ENCODE peak calls at places on chromosomes 11 and 22, in eight cellular contexts. B, U, F, T, L, V, O and Q are unnamed samples.

GRCh38 chr11:1456596-1457325 is 29.8 kb downstream of the MOB2 start:
- DNase-seq in T (no peak), U (no peak), F (no peak), V (no peak), L (no peak), O (no peak), B (no peak), Q (no peak)

GRCh38 chr22:43923631-43924548 is at the start of gene PNPLA3:
- DNase-seq in F (peak; percentile 75), U (no peak), V (peak; percentile 93), T (no peak), B (peak; percentile 86), O (peak; percentile 81), L (peak; percentile 88), Q (peak; percentile 80)

GRCh38 chr11:7571640-7572000 is 57.8 kb downstream of the PPFIBP2 start:
- DNase-seq in B (peak; percentile 63), U (no peak), V (peak; percentile 89), L (peak; percentile 61), O (peak; percentile 69), F (peak; percentile 82), T (no peak), Q (peak; percentile 66)

GRCh38 chr22:38230108-38230825 is 28.5 kb downstream of the MAFF start:
- DNase-seq in V (peak; percentile 78), F (no peak), B (no peak), U (no peak), T (no peak), O (no peak), L (no peak), Q (peak; percentile 68)

GRCh38 chr22:37499006-37499707 is 13.0 kb upstream of the MFNG start:
- DNase-seq in T (no peak), L (no peak), U (no peak), F (no peak), O (no peak), B (no peak), V (no peak), Q (no peak)

GRCh38 chr11:93700830-93701229 is 39.3 kb downstream of the CEP295 start:
- DNase-seq in T (no peak), F (peak; percentile 71), L (peak; percentile 40), V (no peak), B (no peak), U (no peak), O (peak; percentile 65), Q (no peak)

GRCh38 chr22:44181033-44181911 is 547 bp downstream of the PARVG start:
- DNase-seq in F (no peak), V (no peak), L (no peak), O (no peak), T (no peak), U (no peak), B (no peak), Q (no peak)

GRCh38 chr22:27880778-27881394 is 38.2 kb downstream of the PITPNB start:
- DNase-seq in V (peak; percentile 72), L (peak; percentile 78), B (no peak), T (peak; percentile 31), U (no peak), F (peak; percentile 89), O (peak; percentile 86), Q (peak; percentile 83)

GRCh38 chr11:19027829-19028595 is 32.5 kb downstream of the MRGPRX2 start:
- DNase-seq in F (peak; percentile 64), L (peak; percentile 31), T (peak; percentile 78), O (peak; percentile 55), U (no peak), B (no peak), V (peak; percentile 58), Q (peak; percentile 27)

GRCh38 chr11:83156150-83156995 is 558 bp upstream of the PCF11 start:
- DNase-seq in U (peak; percentile 100), V (peak; percentile 100), O (peak; percentile 100), L (no peak), T (peak; percentile 98), F (peak; percentile 100), B (peak; percentile 100), Q (peak; percentile 100)

GRCh38 chr11:86438685-86439084 is 64.0 kb downstream of the CCDC81 start:
- DNase-seq in B (no peak), T (no peak), L (no peak), U (no peak), O (peak; percentile 75), F (peak; percentile 68), V (no peak), Q (peak; percentile 5)

GRCh38 chr11:61102667-61103491 is 590 bp downstream of the CD5 start:
- DNase-seq in B (no peak), L (no peak), O (no peak), T (no peak), U (no peak), F (no peak), V (no peak), Q (no peak)

GRCh38 chr22:23113847-23114720 is 27.7 kb downstream of the RSPH14 start:
- DNase-seq in V (no peak), T (no peak), U (no peak), B (no peak), O (no peak), L (no peak), F (no peak), Q (no peak)

GRCh38 chr11:12859872-12860657 is 149.1 kb upstream of the RASSF10 start:
- DNase-seq in B (no peak), T (no peak), F (no peak), V (no peak), U (no peak), O (no peak), L (no peak), Q (no peak)

GRCh38 chr11:133787379-133788103 is 57.8 kb downstream of the SPATA19 start:
- DNase-seq in U (peak; percentile 89), B (peak; percentile 22), F (no peak), V (no peak), L (no peak), T (no peak), O (no peak), Q (no peak)

GRCh38 chr11:132114185-132114584 is 743.8 kb downstream of the NTM start:
- DNase-seq in B (peak; percentile 18), T (no peak), L (no peak), F (peak; percentile 29), O (peak; percentile 25), U (no peak), V (peak; percentile 69), Q (peak; percentile 44)

GRCh38 chr11:65780770-65781151 is at the start of gene AP5B1:
- DNase-seq in O (peak; percentile 41), L (no peak), B (peak; percentile 54), T (no peak), U (no peak), V (no peak), F (peak; percentile 26), Q (peak; percentile 49)

GRCh38 chr11:32341676-32342613 is 93.4 kb downstream of the WT1 start:
- DNase-seq in F (peak; percentile 80), O (no peak), V (no peak), L (no peak), T (no peak), U (no peak), B (no peak), Q (no peak)

DNA sequence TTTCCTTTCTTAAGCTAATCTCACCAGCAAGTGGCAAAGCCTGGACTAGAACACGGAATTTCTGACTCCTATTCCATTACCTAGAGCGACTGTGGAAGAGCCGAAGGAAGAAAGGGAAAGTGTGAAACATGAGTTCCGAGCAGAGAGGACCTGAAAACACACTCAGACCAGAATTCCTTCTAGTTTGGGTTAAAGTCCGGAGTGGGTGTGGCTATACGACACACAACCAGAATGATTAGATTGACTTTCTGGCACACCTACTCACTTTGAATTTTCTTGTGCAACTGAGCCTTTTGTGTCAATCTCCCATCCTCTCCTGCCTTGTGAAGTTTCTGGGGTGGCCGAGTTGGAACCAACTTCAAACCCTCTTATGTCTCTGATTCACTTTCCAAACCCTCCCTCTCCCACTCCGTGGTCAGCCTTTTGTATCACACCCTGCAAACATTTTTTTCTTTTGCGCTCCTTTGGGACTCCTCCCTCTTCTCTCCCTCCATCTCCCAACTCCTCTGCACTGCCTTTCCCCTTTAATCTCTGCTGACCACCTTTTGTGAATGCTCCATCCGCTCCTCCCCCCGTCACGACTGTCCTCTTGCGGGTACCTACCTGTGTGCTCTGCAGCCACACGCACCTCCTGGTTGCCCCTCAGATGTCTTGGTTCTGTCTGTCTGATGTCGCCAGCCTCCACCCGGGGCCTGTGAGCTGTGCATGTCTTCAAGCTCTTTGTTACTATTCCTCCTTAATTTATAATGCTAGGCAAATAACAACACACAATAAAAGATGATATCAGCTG is 86.3 kb upstream of the BLID start:
- DNase-seq in B (no peak), V (no peak), T (no peak), O (peak; percentile 83), U (peak; percentile 92), L (peak; percentile 76), F (peak; percentile 95), Q (peak; percentile 88)
- H3K4me3 ChIP-seq in B (peak overlapping the region; percentile 35), V (no peak overlapping the region), T (peak overlapping the region; percentile 48), O (peak overlapping the region; percentile 54), U (peak overlapping the region; percentile 60), L (peak overlapping the region; percentile 60), F (peak overlapping the region; percentile 70), Q (peak overlapping the region; percentile 67)

GRCh38 chr11:107608809-107609208 is 17.9 kb downstream of the ELMOD1 start:
- DNase-seq in F (no peak), T (no peak), O (no peak), U (no peak), B (no peak), L (no peak), V (no peak), Q (no peak)

GRCh38 chr11:107609384-107610218 is 18.7 kb downstream of the ELMOD1 start:
- DNase-seq in F (no peak), U (no peak), L (no peak), T (no peak), V (no peak), B (no peak), O (no peak), Q (no peak)

GRCh38 chr11:107606122-107606521 is 15.2 kb downstream of the ELMOD1 start:
- DNase-seq in L (no peak), F (no peak), U (no peak), B (no peak), T (no peak), V (no peak), O (no peak), Q (no peak)
- TF ChIP-seq CTCF in L (peak; percentile 30), F (no peak), U (no peak), B (no peak), T (peak; percentile 35), V (no peak), O (peak; percentile 8), Q (peak; percentile 13)

DNA sequence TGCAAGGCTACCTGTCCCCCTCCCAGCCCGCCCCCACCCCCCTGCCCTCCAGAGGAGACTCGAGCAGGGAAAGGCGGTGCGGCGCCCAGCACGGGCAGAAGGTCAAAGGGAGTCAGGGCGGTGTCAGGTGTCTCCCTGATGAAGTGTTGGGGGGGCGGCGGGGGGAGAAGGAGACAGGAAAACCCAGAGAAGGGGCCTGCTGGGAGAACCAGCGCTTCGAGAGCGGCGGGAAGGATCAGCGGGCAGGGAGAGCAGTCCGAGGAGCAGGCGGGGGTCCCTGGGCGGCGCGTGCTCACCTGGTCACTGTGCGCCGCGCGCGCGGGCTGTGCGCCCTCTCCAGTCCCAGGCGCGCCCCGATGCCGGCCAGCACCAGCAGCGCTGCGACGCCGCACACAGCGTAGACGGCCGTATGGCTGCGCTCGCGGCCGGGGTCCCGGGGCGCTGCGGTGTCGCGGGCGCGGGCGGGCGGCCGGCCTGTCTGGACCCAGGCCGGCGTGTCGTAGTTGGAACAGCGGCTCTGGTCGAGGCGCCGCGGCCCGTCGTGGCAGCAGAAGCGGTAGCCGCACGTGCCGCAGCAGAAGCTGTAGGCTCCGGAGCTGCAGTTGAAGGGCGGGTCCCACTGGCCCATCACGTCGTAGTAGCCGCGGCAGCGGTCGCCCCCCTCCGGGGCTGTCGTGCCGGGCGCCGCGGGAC is 886 bp downstream of the SHISA8 start:
- DNase-seq in U (no peak), L (no peak), B (no peak), T (no peak), F (no peak), V (no peak), O (no peak), Q (no peak)
- H3K4me3 ChIP-seq in U (peak overlapping the region; percentile 44), L (no peak overlapping the region), B (no peak overlapping the region), T (no peak overlapping the region), F (no peak overlapping the region), V (no peak overlapping the region), O (no peak overlapping the region), Q (no peak overlapping the region)

GRCh38 chr22:17201285-17201945 is 17.8 kb downstream of the ADA2 start:
- DNase-seq in V (no peak), U (no peak), O (peak; percentile 18), F (peak; percentile 46), B (no peak), L (no peak), T (no peak), Q (peak; percentile 29)
- TF ChIP-seq CTCF in V (no peak), U (no peak), O (peak; percentile 12), F (peak; percentile 28), B (peak; percentile 31), L (peak; percentile 37), T (peak; percentile 34), Q (peak; percentile 37)